ENCODE peak calls at places on chromosomes 12 and 14, in ten cellular contexts. O, T, H, Q, E, V, P, R, A and K are unnamed samples. For H3K4me1, the result is how much of the 10 kb centered on the place peaks cover.

GRCh38 chr12:122168492-122168891 is 5.5 kb downstream of the IL31 start:
- DNase-seq in T (no peak), V (no peak), P (no peak), Q (no peak), E (no peak), H (no peak), R (no peak), A (no peak), O (no peak), K (no peak)

GRCh38 chr14:90661881-90662280 is 154.3 kb downstream of the TTC7B start:
- DNase-seq in P (no peak), T (no peak), R (no peak), Q (no peak), V (no peak), O (no peak), E (no peak), A (peak), H (no peak), K (no peak)

GRCh38 chr14:59055439-59056045 is 132.9 kb upstream of the DAAM1 start:
- DNase-seq in A (peak), V (peak), O (no peak), P (peak), R (peak), T (peak), Q (peak), E (peak), H (no peak), K (no peak)

GRCh38 chr12:107418976-107419375 is 266.6 kb upstream of the PWP1 start:
- DNase-seq in H (no peak), R (no peak), O (no peak), A (no peak), T (no peak), E (no peak), Q (no peak), P (no peak), V (no peak), K (no peak)

GRCh38 chr12:116881325-116881866 is at the start of gene HRK:
- DNase-seq in P (no peak), E (no peak), O (no peak), R (no peak), Q (no peak), T (no peak), V (no peak), H (no peak), A (no peak), K (no peak)

GRCh38 chr14:46245281-46245680 is 406.3 kb downstream of the RPL10L start:
- DNase-seq in T (no peak), Q (no peak), A (no peak), P (no peak), E (no peak), O (no peak), R (no peak), H (no peak), V (no peak), K (no peak)

GRCh38 chr12:115916910-115917668 is 360.4 kb downstream of the MED13L start:
- DNase-seq in P (peak), O (peak), H (peak), Q (peak), E (peak), R (peak), T (no peak), A (peak), V (peak), K (peak)

GRCh38 chr14:71665157-71665556 is 267.1 kb upstream of the RGS6 start:
- DNase-seq in A (no peak), P (no peak), R (no peak), E (no peak), O (no peak), Q (no peak), H (no peak), V (no peak), T (peak), K (no peak)

GRCh38 chr12:76018111-76018510 is 13.5 kb downstream of the PHLDA1 start:
- DNase-seq in E (no peak), H (no peak), V (peak), T (peak), A (peak), O (no peak), P (no peak), R (no peak), Q (no peak), K (no peak)

GRCh38 chr12:103640410-103640809 is 53.3 kb downstream of the STAB2 start:
- DNase-seq in H (no peak), T (no peak), A (no peak), E (no peak), P (no peak), V (no peak), R (no peak), Q (no peak), O (no peak), K (no peak)

GRCh38 chr12:83827860-83828259 is 1084.7 kb downstream of the SLC6A15 start:
- DNase-seq in E (no peak), H (no peak), R (no peak), Q (no peak), V (no peak), O (no peak), A (no peak), P (no peak), T (no peak), K (no peak)

GRCh38 chr14:102111101-102111500 is 24.3 kb upstream of the HSP90AA1 start:
- DNase-seq in V (no peak), E (no peak), T (no peak), Q (no peak), R (no peak), H (no peak), A (no peak), P (no peak), O (no peak), K (no peak)

GRCh38 chr12:126483145-126484068 is 1418.2 kb downstream of the AACS start:
- DNase-seq in R (no peak), Q (no peak), P (no peak), E (no peak), T (peak), A (no peak), O (no peak), H (no peak), V (no peak), K (no peak)

GRCh38 chr12:88247241-88247643 is 105.1 kb downstream of the TMTC3 start:
- DNase-seq in P (peak), E (no peak), T (peak), R (peak), Q (no peak), V (no peak), A (no peak), O (no peak), H (no peak), K (no peak)

GRCh38 chr14:32307881-32308582 is 21.1 kb upstream of the AKAP6 start:
- DNase-seq in Q (no peak), H (no peak), V (peak), R (no peak), T (no peak), A (no peak), E (no peak), P (no peak), O (peak), K (no peak)

GRCh38 chr14:98994571-98994970 is 277.4 kb downstream of the BCL11B start:
- DNase-seq in E (no peak), P (no peak), H (no peak), O (no peak), V (no peak), A (no peak), R (no peak), T (no peak), Q (no peak), K (no peak)

GRCh38 chr14:99234982-99235491 is 37.0 kb downstream of the BCL11B start:
- DNase-seq in R (peak), T (peak), A (no peak), O (peak), E (no peak), Q (no peak), P (no peak), V (no peak), H (no peak), K (no peak)

GRCh38 chr14:35374273-35374681 is 30.3 kb downstream of the NFKBIA start:
- DNase-seq in E (peak), A (peak), O (no peak), P (peak), V (peak), T (peak), R (peak), Q (peak), H (peak), K (peak)

GRCh38 chr14:105488781-105489606 is 2.1 kb upstream of the TEDC1 start:
- DNase-seq in T (no peak), A (no peak), O (peak), V (no peak), Q (no peak), R (no peak), H (no peak), P (no peak), E (no peak), K (no peak)

GRCh38 chr12:84856156-84856900 is 56.3 kb downstream of the SLC6A15 start:
- DNase-seq in V (no peak), P (no peak), E (no peak), Q (no peak), O (no peak), R (no peak), T (peak), H (no peak), A (no peak), K (no peak)

GRCh38 chr14:53696217-53696965 is 260.2 kb downstream of the BMP4 start:
- DNase-seq in O (no peak), T (no peak), A (no peak), E (no peak), P (no peak), H (no peak), V (peak), R (no peak), Q (no peak), K (no peak)

GRCh38 chr12:57560516-57560915 is 10.7 kb downstream of the KIF5A start:
- DNase-seq in O (no peak), V (no peak), A (no peak), Q (no peak), H (no peak), P (no peak), E (no peak), R (no peak), T (no peak), K (no peak)

GRCh38 chr12:108638141-108638823 is 4.6 kb upstream of the SELPLG start:
- DNase-seq in P (no peak), T (no peak), H (no peak), R (no peak), A (no peak), E (no peak), Q (no peak), V (no peak), O (no peak), K (peak)
- H3K4me1 ChIP-seq in P (under half), T (under half), H (under half), R (under half), A (under half), E (under half), Q (under half), V (under half), O (under half), K (under half)

DNA sequence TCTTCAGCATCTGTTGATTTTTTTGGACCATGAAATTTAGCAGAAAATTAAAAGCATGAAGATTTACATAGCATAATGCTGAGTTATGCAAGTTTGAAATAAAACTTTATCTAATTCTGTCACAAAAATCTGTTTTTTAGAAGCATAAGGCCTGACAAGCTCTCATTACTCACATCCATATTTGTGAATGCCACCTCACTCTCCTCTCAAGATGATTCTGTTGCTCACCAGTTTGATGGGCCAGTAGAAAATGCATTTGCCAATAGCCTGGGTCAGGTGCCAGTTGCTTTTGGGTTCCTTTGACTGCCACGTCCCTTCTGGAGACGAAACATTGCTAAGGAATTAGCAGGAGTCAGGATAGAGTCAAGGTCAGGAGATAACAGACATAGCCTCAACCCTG is 181.6 kb upstream of the ATP2B1 start:
- DNase-seq in P (no peak), A (no peak), T (no peak), Q (no peak), E (no peak), R (no peak), H (no peak), V (no peak), O (no peak), K (no peak)
- TF ChIP-seq CTCF in P (no peak), A (no peak), T (no peak), Q (no peak), E (no peak), R (no peak), H (no peak), V (no peak), O (no peak), K (no peak)

GRCh38 chr12:66132408-66132807 is 1.9 kb upstream of the LLPH start:
- DNase-seq in R (peak), T (peak), A (no peak), E (peak), O (no peak), P (no peak), Q (no peak), V (peak), H (no peak), K (no peak)

GRCh38 chr12:66131067-66131688 is 628 bp upstream of the LLPH start:
- DNase-seq in Q (no peak), A (no peak), P (no peak), O (no peak), V (no peak), E (no peak), T (no peak), H (no peak), R (no peak), K (no peak)

GRCh38 chr12:66130267-66131066 is at the start of gene LLPH:
- DNase-seq in O (peak), E (peak), R (peak), P (peak), Q (peak), V (peak), T (peak), A (peak), H (peak), K (peak)

GRCh38 chr12:66127695-66128094 is 2.9 kb downstream of the LLPH start:
- DNase-seq in P (no peak), Q (no peak), R (no peak), E (no peak), O (no peak), H (no peak), A (no peak), T (peak), V (no peak), K (no peak)

GRCh38 chr12:66129934-66130266 is 650 bp downstream of the LLPH start:
- DNase-seq in T (peak), A (no peak), H (no peak), E (no peak), R (no peak), Q (no peak), P (peak), O (no peak), V (no peak), K (no peak)
- H3K4me1 ChIP-seq in T (under half), A (under half), H (under half), E (under half), R (under half), Q (under half), P (under half), O (under half), V (under half), K (under half)

DNA sequence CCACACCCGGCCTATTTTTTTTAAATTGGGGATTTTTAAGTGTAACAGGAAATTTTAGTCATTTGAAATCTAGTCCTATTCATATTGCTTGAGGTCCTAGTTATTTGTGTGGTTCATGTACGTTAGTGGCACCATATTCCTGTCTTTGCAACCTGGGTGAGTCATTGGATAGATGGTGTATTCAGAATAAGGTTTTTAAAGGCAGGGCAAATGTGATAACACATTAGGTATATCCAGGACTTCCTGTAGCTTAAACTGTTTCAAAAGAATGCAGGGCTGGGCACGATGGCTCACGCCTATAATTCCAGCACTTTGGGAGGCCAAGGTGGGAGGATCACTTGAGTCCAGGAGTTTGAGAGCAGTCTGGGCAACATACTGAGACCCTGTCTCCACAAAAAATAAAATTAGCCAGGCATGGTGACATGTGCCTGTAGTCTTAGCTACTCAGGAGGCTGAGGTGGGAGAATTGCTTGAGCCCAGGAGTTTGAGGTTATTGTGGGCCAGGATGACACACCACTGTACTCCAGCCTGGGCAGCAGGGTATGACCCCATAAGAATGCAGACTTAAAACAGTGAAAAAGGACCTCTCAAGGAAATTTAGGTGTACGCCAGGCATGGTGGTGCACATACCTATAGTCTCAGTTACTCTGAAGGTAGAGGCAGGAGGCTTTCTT is 8.1 kb downstream of the ATP6V0A2 start:
- DNase-seq in O (no peak), E (no peak), A (no peak), R (no peak), P (no peak), V (no peak), H (no peak), T (no peak), Q (no peak), K (no peak)
- TF ChIP-seq CTCF in O (no peak), E (no peak), A (no peak), R (no peak), P (no peak), V (no peak), H (no peak), T (no peak), Q (no peak), K (no peak)

GRCh38 chr12:68272732-68273131 is 19.3 kb upstream of the IL22 start:
- DNase-seq in T (no peak), H (no peak), R (no peak), P (no peak), A (no peak), O (no peak), E (no peak), V (no peak), Q (no peak), K (no peak)

GRCh38 chr12:68269727-68270126 is 16.3 kb upstream of the IL22 start:
- DNase-seq in T (no peak), E (no peak), A (no peak), H (no peak), V (no peak), R (no peak), O (no peak), P (no peak), Q (no peak), K (no peak)

GRCh38 chr12:68268971-68269370 is 15.6 kb upstream of the IL22 start:
- DNase-seq in E (no peak), O (no peak), A (no peak), R (no peak), T (peak), P (no peak), V (no peak), H (no peak), Q (no peak), K (no peak)

GRCh38 chr12:68271346-68271745 is 17.9 kb upstream of the IL22 start:
- DNase-seq in V (no peak), P (no peak), A (no peak), E (no peak), Q (no peak), H (no peak), O (no peak), R (no peak), T (peak), K (no peak)

GRCh38 chr12:68270358-68270757 is 17.0 kb upstream of the IL22 start:
- DNase-seq in E (no peak), H (no peak), R (no peak), P (no peak), O (no peak), T (no peak), V (no peak), Q (no peak), A (no peak), K (no peak)
- H3K4me1 ChIP-seq in E (under half), H (under half), R (under half), P (under half), O (under half), T (under half), V (under half), Q (under half), A (under half), K (under half)

GRCh38 chr12:120534703-120535655 is 823 bp downstream of the RNF10 start:
- DNase-seq in H (no peak), V (no peak), Q (no peak), A (peak), E (no peak), P (peak), O (peak), R (no peak), T (peak), K (no peak)

GRCh38 chr12:120532701-120533238 is 1.4 kb upstream of the RNF10 start:
- DNase-seq in A (no peak), V (no peak), O (no peak), R (no peak), P (no peak), T (no peak), E (no peak), H (no peak), Q (no peak), K (no peak)

GRCh38 chr12:120534203-120534702 is at the start of gene RNF10:
- DNase-seq in O (peak), H (peak), V (peak), R (peak), T (peak), P (peak), E (no peak), A (peak), Q (peak), K (peak)

GRCh38 chr12:120528861-120529525 is at the start of gene COQ5:
- DNase-seq in V (peak), A (peak), T (peak), H (peak), E (no peak), R (peak), O (peak), Q (peak), P (peak), K (peak)

GRCh38 chr12:120529641-120530314 is 820 bp upstream of the COQ5 start:
- DNase-seq in P (peak), O (no peak), Q (no peak), R (peak), H (no peak), E (no peak), V (peak), T (peak), A (no peak), K (no peak)
- TF ChIP-seq CTCF in P (no peak), O (no peak), Q (no peak), R (peak), H (no peak), E (no peak), V (peak), T (peak), A (no peak), K (no peak)

GRCh38 chr14:64198486-64198885 is 95.7 kb downstream of the ESR2 start:
- DNase-seq in T (no peak), H (no peak), A (no peak), E (no peak), V (no peak), O (no peak), Q (no peak), R (no peak), P (no peak), K (no peak)

GRCh38 chr14:64196026-64196425 is 98.1 kb downstream of the ESR2 start:
- DNase-seq in T (no peak), A (no peak), V (no peak), H (no peak), E (no peak), O (no peak), P (no peak), Q (no peak), R (no peak), K (no peak)

GRCh38 chr14:64196668-64197411 is 97.3 kb downstream of the ESR2 start:
- DNase-seq in A (peak), V (no peak), H (no peak), O (peak), P (no peak), T (peak), E (no peak), Q (peak), R (no peak), K (no peak)

GRCh38 chr14:64200170-64200569 is 94.0 kb downstream of the ESR2 start:
- DNase-seq in T (no peak), O (no peak), E (no peak), A (no peak), V (no peak), Q (no peak), H (no peak), R (no peak), P (no peak), K (no peak)

GRCh38 chr14:64198021-64198420 is 96.2 kb downstream of the ESR2 start:
- DNase-seq in P (no peak), R (no peak), T (no peak), Q (no peak), O (no peak), V (no peak), H (peak), E (no peak), A (no peak), K (no peak)
- H3K4me1 ChIP-seq in P (under half), R (under half), T (under half), Q (under half), O (under half), V (under half), H (under half), E (under half), A (under half), K (under half)

DNA sequence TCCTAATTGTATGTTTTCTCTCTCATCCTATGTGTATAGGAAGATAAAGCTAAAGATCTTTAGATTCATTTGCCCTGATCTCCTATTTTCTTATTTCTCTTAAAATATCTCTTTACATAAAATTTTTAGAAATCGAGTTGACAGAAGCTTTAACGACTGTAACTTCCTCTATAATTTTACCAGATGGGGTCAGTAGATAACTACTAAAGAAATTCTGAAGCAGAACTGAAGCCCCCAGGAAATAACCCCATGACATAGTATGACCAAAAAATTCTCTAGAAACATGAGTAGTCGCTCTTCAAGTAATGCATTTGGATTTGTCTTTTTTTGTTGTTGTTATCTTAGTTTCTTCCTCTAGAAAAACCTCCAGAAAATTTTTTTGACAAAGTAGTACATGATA is 288.0 kb downstream of the ERC1 start:
- DNase-seq in Q (no peak), O (no peak), E (no peak), V (no peak), H (no peak), R (no peak), A (no peak), P (no peak), T (no peak), K (no peak)
- TF ChIP-seq CTCF in Q (no peak), O (no peak), E (no peak), V (no peak), H (no peak), R (no peak), A (no peak), P (peak), T (peak), K (no peak)